ENCODE peak calls at places on chromosomes 3 and 15, in six cellular contexts. G, X, W, N, F and P are unnamed samples.

GRCh38 chr3:134937256-134938023 is 142.4 kb downstream of the EPHB1 start:
- DNase-seq in G (no peak), X (no peak), W (peak; percentile 78), N (no peak), F (no peak), P (peak; percentile 76)

GRCh38 chr3:120147072-120147871 is 53.0 kb upstream of the GSK3B start:
- DNase-seq in G (no peak), X (no peak), W (no peak), N (no peak), F (no peak), P (no peak)

GRCh38 chr15:22956257-22956979 is 23.8 kb downstream of the CYFIP1 start:
- DNase-seq in G (no peak), X (no peak), W (no peak), N (peak; percentile 51), F (no peak), P (no peak)

GRCh38 chr3:175421897-175422296 is 562.8 kb downstream of the NAALADL2 start:
- DNase-seq in G (no peak), X (no peak), W (no peak), N (no peak), F (no peak), P (no peak)

GRCh38 chr3:173622156-173622555 is 224.6 kb downstream of the NLGN1 start:
- DNase-seq in G (no peak), X (no peak), W (no peak), N (no peak), F (no peak), P (no peak)

GRCh38 chr15:91926871-91927270 is 73.4 kb downstream of the SLCO3A1 start:
- DNase-seq in G (no peak), X (no peak), W (no peak), N (no peak), F (no peak), P (no peak)

GRCh38 chr15:57419335-57419734 is 43.0 kb downstream of the CGNL1 start:
- DNase-seq in G (no peak), X (no peak), W (no peak), N (no peak), F (no peak), P (no peak)

GRCh38 chr3:154795046-154795445 is 285.1 kb upstream of the MME start:
- DNase-seq in G (no peak), X (no peak), W (no peak), N (no peak), F (no peak), P (no peak)

GRCh38 chr3:75262661-75263060 is 401.5 kb upstream of the FRG2C start:
- DNase-seq in G (no peak), X (no peak), W (no peak), N (no peak), F (no peak), P (no peak)

GRCh38 chr15:92606126-92606835 is 49.3 kb downstream of the FAM174B start:
- DNase-seq in G (no peak), X (no peak), W (no peak), N (no peak), F (no peak), P (no peak)

GRCh38 chr15:64549860-64550259 is 89.5 kb downstream of the ZNF609 start:
- DNase-seq in G (no peak), X (no peak), W (no peak), N (no peak), F (no peak), P (no peak)

GRCh38 chr3:177835008-177835407 is 637.7 kb upstream of the TBL1XR1 start:
- DNase-seq in G (peak; percentile 64), X (no peak), W (no peak), N (no peak), F (peak; percentile 39), P (no peak)

GRCh38 chr3:124395584-124396340 is 334.5 kb upstream of the UMPS start:
- DNase-seq in G (no peak), X (no peak), W (no peak), N (peak; percentile 82), F (no peak), P (no peak)

GRCh38 chr15:74156678-74157411 is 16.7 kb upstream of the ISLR start:
- DNase-seq in G (no peak), X (no peak), W (no peak), N (peak; percentile 79), F (no peak), P (no peak)

GRCh38 chr3:3134750-3135448 is 8.2 kb downstream of the TRNT1 start:
- DNase-seq in G (no peak), X (no peak), W (no peak), N (no peak), F (no peak), P (no peak)

GRCh38 chr3:27253831-27254230 is 115.4 kb downstream of the NEK10 start:
- DNase-seq in G (peak; percentile 51), X (peak; percentile 1), W (peak; percentile 66), N (peak; percentile 40), F (no peak), P (peak; percentile 16)

GRCh38 chr15:70343961-70344360 is 246.2 kb upstream of the TLE3 start:
- DNase-seq in G (no peak), X (no peak), W (peak; percentile 10), N (no peak), F (no peak), P (no peak)

GRCh38 chr15:74514039-74514438 is 27.0 kb upstream of the ARID3B start:
- DNase-seq in G (no peak), X (no peak), W (no peak), N (no peak), F (no peak), P (no peak)

GRCh38 chr15:80752204-80752603 is 27.0 kb upstream of the CEMIP start:
- DNase-seq in G (no peak), X (no peak), W (no peak), N (no peak), F (no peak), P (no peak)

GRCh38 chr15:48477795-48478360 is 146.6 kb downstream of the DUT start:
- DNase-seq in G (no peak), X (no peak), W (no peak), N (no peak), F (no peak), P (no peak)

GRCh38 chr3:156477306-156477705 is 77.6 kb downstream of the SSR3 start:
- DNase-seq in G (no peak), X (no peak), W (no peak), N (no peak), F (no peak), P (no peak)

GRCh38 chr3:170076715-170077238 is 39.0 kb downstream of the GPR160 start:
- DNase-seq in G (no peak), X (no peak), W (no peak), N (no peak), F (peak; percentile 34), P (no peak)

GRCh38 chr15:71443538-71443937 is 328.3 kb downstream of the THSD4 start:
- DNase-seq in G (no peak), X (no peak), W (peak; percentile 79), N (peak; percentile 42), F (peak; percentile 47), P (no peak)
- TF ChIP-seq YY1 in G (no peak), X (no peak), W (no peak), N (no peak), F (no peak), P (no peak)

GRCh38 chr15:68634122-68634482 is 55.3 kb downstream of the CORO2B start:
- DNase-seq in G (no peak), X (no peak), W (no peak), N (no peak), F (no peak), P (no peak)

GRCh38 chr15:68632101-68632500 is 53.3 kb downstream of the CORO2B start:
- DNase-seq in G (no peak), X (no peak), W (no peak), N (no peak), F (no peak), P (no peak)

GRCh38 chr15:68635142-68635541 is 56.3 kb downstream of the CORO2B start:
- DNase-seq in G (no peak), X (no peak), W (no peak), N (peak; percentile 63), F (no peak), P (no peak)

GRCh38 chr15:68634531-68634930 is 55.7 kb downstream of the CORO2B start:
- DNase-seq in G (no peak), X (no peak), W (no peak), N (no peak), F (no peak), P (no peak)

DNA sequence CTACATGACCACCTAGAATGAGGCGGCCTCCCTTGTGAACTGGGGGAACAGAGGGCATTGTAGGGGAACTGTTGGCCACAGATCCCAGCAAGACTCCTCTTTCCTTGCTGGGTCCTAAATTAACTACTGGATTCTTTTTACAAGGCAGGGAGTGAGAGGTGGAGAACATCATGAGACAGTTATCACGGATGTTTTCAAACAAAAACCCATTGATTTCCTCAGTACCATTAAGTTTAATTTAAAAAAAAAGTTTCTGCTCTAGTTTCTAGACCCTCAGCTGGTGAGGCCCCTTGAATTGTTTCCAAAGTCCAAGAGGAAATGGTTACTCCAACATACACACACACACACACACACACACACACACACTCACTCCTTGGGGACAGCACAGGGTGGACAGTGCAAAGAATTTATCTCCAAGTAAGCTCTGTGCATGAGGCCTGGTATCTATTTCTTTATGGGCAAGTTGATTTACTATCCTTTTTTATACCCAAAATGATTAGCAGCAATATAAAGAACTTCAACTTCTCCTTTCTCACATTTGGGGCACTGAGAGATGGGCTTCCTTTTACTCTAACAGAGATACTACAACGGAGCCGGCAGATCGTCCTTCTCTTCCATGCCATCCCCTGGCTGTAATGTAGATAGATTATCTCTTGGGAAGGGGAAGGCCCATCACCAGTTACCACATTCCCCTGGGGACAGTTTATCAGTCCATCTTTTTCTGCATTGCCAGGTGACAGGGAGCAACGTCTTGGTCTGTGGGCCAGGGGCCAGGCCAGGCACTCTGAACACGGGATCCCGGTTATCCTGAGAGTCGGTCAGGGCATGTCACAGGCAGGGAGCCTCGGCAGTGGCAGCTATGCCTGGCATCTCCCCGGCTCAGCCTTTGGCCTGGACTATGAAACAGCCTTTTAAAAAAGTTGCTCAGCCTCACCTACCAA is 54.7 kb downstream of the CORO2B start:
- DNase-seq in G (no peak), X (no peak), W (no peak), N (no peak), F (no peak), P (no peak)
- H3K9ac ChIP-seq in G (no peak overlapping the region), X (no peak overlapping the region), W (no peak overlapping the region), N (no peak overlapping the region), F (no peak overlapping the region), P (no peak overlapping the region)

GRCh38 chr15:60093273-60094067 is 89.4 kb downstream of the FOXB1 start:
- DNase-seq in G (no peak), X (no peak), W (no peak), N (no peak), F (no peak), P (no peak)

GRCh38 chr15:60095711-60096110 is 91.6 kb downstream of the FOXB1 start:
- DNase-seq in G (no peak), X (no peak), W (no peak), N (no peak), F (no peak), P (no peak)

GRCh38 chr15:60091150-60091549 is 87.0 kb downstream of the FOXB1 start:
- DNase-seq in G (no peak), X (no peak), W (no peak), N (no peak), F (no peak), P (no peak)

GRCh38 chr15:60101416-60101815 is 97.3 kb downstream of the FOXB1 start:
- DNase-seq in G (no peak), X (no peak), W (no peak), N (no peak), F (no peak), P (no peak)

GRCh38 chr15:60096157-60096556 is 92.0 kb downstream of the FOXB1 start:
- DNase-seq in G (no peak), X (no peak), W (no peak), N (no peak), F (no peak), P (no peak)
- TF ChIP-seq YY1 in G (no peak), X (no peak), W (no peak), N (no peak), F (no peak), P (no peak)

GRCh38 chr3:10173095-10173925 is 8.6 kb downstream of the IRAK2 start:
- DNase-seq in G (no peak), X (no peak), W (no peak), N (no peak), F (peak; percentile 60), P (no peak)
- H3K9ac ChIP-seq in G (no peak overlapping the region), X (no peak overlapping the region), W (no peak overlapping the region), N (peak overlapping the region; percentile 54), F (no peak overlapping the region), P (no peak overlapping the region)